ENCODE peak calls at places on chromosomes 11 and 22, in seven cellular contexts. L is HFFc6, I is OCI-LY7, P is ovary, Y is GM10248, T is mammary epithelial cell, J is neural progenitor cell. W is an unnamed sample.
A peak's percentile ranks its signal among the peaks of the same experiment; 100 is the strongest.

GRCh38 chr11:62433141-62433543 is 14.3 kb downstream of the SCGB1A1 start:
- DNase-seq in T (no peak), I (no peak), L (no peak), Y (no peak), P (no peak), J (no peak), W (no peak)

GRCh38 chr11:86138958-86139357 is 70.1 kb upstream of the PICALM start:
- DNase-seq in T (peak; percentile 26), J (no peak), Y (peak; percentile 52), P (no peak), L (no peak), I (peak; percentile 10), W (no peak)

GRCh38 chr22:23800297-23801237 is 13.8 kb downstream of the SMARCB1 start:
- DNase-seq in T (no peak), J (no peak), I (peak; percentile 97), L (no peak), P (no peak), Y (peak; percentile 82), W (no peak)

GRCh38 chr22:49073873-49074417 is 753.7 kb downstream of the BRD1 start:
- DNase-seq in P (no peak), T (no peak), Y (no peak), I (no peak), L (no peak), J (no peak), W (no peak)

GRCh38 chr11:33533668-33534067 is 167.0 kb downstream of the C11orf91 start:
- DNase-seq in J (no peak), P (no peak), I (no peak), Y (no peak), L (no peak), T (peak; percentile 47), W (no peak)

GRCh38 chr11:129699711-129700304 is 115.8 kb upstream of the TMEM45B start:
- DNase-seq in J (no peak), L (no peak), I (no peak), T (peak; percentile 21), P (no peak), Y (no peak), W (no peak)

GRCh38 chr11:64869571-64870175 is 8.7 kb downstream of the EHD1 start:
- DNase-seq in T (no peak), P (no peak), Y (no peak), L (no peak), J (peak; percentile 53), I (no peak), W (no peak)

GRCh38 chr22:33576205-33576604 is 344.1 kb downstream of the LARGE1 start:
- DNase-seq in I (peak; percentile 75), J (no peak), Y (no peak), L (no peak), T (no peak), P (no peak), W (no peak)

GRCh38 chr11:10511046-10511711 is 29.8 kb downstream of the RNF141 start:
- DNase-seq in Y (no peak), I (no peak), J (peak; percentile 84), L (no peak), T (no peak), P (no peak), W (no peak)

GRCh38 chr11:16097543-16097942 is 258.8 kb downstream of the SOX6 start:
- DNase-seq in L (no peak), P (no peak), T (peak; percentile 90), Y (no peak), J (peak; percentile 64), I (no peak), W (no peak)

GRCh38 chr11:126990716-126991480 is 9.7 kb downstream of the KIRREL3 start:
- DNase-seq in I (no peak), J (no peak), T (no peak), P (no peak), L (peak; percentile 47), Y (no peak), W (no peak)

GRCh38 chr11:64559351-64560138 is 31.5 kb upstream of the SLC22A12 start:
- DNase-seq in L (no peak), P (no peak), J (no peak), I (no peak), Y (no peak), T (no peak), W (no peak)

GRCh38 chr11:7904910-7905309 is 26.2 kb downstream of the OR10A6 start:
- DNase-seq in I (no peak), P (no peak), T (peak; percentile 47), L (peak; percentile 67), Y (no peak), J (peak; percentile 33), W (no peak)

GRCh38 chr11:65945941-65946558 is 770 bp downstream of the TSGA10IP start:
- DNase-seq in T (no peak), P (no peak), J (no peak), L (no peak), I (no peak), Y (no peak), W (no peak)

GRCh38 chr11:117179048-117179999 is 781 bp downstream of the SIDT2 start:
- DNase-seq in T (peak; percentile 17), Y (peak; percentile 61), J (peak; percentile 34), I (peak; percentile 58), L (no peak), P (no peak), W (no peak)

GRCh38 chr11:4184163-4184916 is 89.7 kb downstream of the RRM1 start:
- DNase-seq in I (no peak), L (no peak), J (no peak), P (no peak), T (no peak), Y (no peak), W (no peak)

GRCh38 chr11:70799386-70799785 is 401.1 kb downstream of the CTTN start:
- DNase-seq in L (peak; percentile 19), J (no peak), I (no peak), P (no peak), Y (no peak), T (no peak), W (no peak)

GRCh38 chr11:70802185-70802584 is 403.9 kb downstream of the CTTN start:
- DNase-seq in P (no peak), I (no peak), L (no peak), J (no peak), T (no peak), Y (no peak), W (no peak)

GRCh38 chr11:70798296-70798695 is 400.0 kb downstream of the CTTN start:
- DNase-seq in T (no peak), P (no peak), J (no peak), I (no peak), Y (no peak), L (no peak), W (no peak)

GRCh38 chr11:70790671-70791300 is 392.5 kb downstream of the CTTN start:
- DNase-seq in P (no peak), J (peak; percentile 38), Y (no peak), T (no peak), L (no peak), I (no peak), W (no peak)

DNA sequence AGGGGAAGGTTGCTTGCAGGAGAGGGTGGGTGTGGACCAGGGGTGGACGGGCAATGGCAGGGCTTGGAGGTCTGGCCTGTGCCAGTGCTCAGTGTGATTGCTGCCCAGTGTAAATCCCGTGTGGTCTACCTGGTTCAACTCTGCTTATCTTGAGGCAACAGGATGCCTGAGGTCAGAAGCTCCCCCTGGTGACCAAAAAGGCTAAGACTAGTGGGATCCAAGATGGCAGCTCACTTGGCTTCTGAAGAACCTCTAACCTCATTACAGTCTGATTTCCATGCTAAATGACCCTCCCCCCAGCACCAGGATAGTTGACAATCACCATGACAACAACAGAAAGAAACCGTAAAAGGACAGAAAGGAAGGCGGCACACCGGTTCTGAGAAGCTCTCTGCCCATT is 398.3 kb downstream of the CTTN start:
- DNase-seq in Y (no peak), P (no peak), L (no peak), J (peak; percentile 16), T (no peak), I (no peak), W (no peak)
- TF ChIP-seq CTCF in Y (no peak), P (no peak), L (peak; percentile 34), J (peak; percentile 34), T (peak; percentile 15), I (peak; percentile 47), W (peak; percentile 6)

DNA sequence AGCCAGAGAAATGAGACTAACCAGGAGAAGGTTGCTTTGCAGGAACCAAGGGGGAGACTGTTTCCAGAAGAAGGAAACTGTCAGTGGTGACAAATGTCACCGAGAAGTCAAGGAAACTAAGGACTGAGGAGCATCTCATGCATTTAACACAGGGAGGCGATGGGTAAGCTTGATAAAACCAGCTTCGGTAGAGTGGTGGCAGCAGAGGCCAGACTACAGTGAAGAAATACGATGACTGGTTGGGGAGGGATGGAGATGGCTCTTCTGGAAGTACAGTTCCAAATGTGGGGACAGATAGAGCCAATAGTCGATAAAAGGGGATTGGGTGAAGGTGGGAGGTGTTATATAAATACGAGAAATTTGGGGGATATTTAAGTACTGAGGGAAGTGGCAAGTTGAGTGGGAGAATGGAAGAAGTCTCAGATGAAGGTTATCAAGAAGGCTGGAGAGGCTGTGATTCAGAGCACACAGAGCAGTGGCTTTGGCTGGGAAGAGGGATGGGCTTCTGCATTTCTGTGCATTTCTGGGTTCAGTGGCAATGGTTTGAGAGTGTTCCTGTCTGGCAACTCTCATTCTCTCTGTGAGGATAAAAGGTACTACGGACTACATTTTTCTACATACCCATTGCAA is 29.2 kb downstream of the SC5D start:
- DNase-seq in I (peak; percentile 83), Y (no peak), L (peak; percentile 16), J (peak; percentile 61), P (no peak), T (peak; percentile 16), W (no peak)
- TF ChIP-seq CTCF in I (peak; percentile 95), Y (peak; percentile 77), L (peak; percentile 57), J (peak; percentile 58), P (peak; percentile 20), T (peak; percentile 61), W (peak; percentile 14)

GRCh38 chr11:72807021-72807693 is 7.1 kb upstream of the ATG16L2 start:
- DNase-seq in T (no peak), P (no peak), Y (no peak), J (peak; percentile 0), L (no peak), I (no peak), W (no peak)

GRCh38 chr11:72808415-72808814 is 5.8 kb upstream of the ATG16L2 start:
- DNase-seq in Y (no peak), J (peak; percentile 0), T (no peak), P (no peak), L (no peak), I (no peak), W (no peak)

GRCh38 chr11:72807789-72808188 is 6.4 kb upstream of the ATG16L2 start:
- DNase-seq in J (peak; percentile 0), L (no peak), T (no peak), Y (no peak), I (no peak), P (no peak), W (no peak)

GRCh38 chr11:72802822-72803221 is 9.0 kb upstream of the STARD10 start:
- DNase-seq in P (no peak), Y (no peak), J (no peak), T (no peak), L (no peak), I (no peak), W (no peak)

GRCh38 chr11:72805214-72805613 is 9.0 kb upstream of the ATG16L2 start:
- DNase-seq in T (no peak), L (no peak), J (no peak), P (no peak), I (no peak), Y (no peak), W (no peak)
- TF ChIP-seq CTCF in T (no peak), L (no peak), J (no peak), P (no peak), I (no peak), Y (no peak), W (no peak)

GRCh38 chr11:121471167-121471566 is 18.4 kb upstream of the SORL1-AS1 start:
- DNase-seq in I (no peak), J (no peak), P (no peak), L (no peak), T (no peak), Y (no peak), W (no peak)
- TF ChIP-seq CTCF in I (no peak), J (no peak), P (no peak), L (no peak), T (no peak), Y (no peak), W (no peak)

GRCh38 chr11:45815747-45816146 is 10.8 kb downstream of the SLC35C1 start:
- DNase-seq in I (no peak), Y (no peak), J (no peak), T (peak; percentile 21), P (no peak), L (peak; percentile 60), W (no peak)
- TF ChIP-seq CTCF in I (no peak), Y (no peak), J (no peak), T (no peak), P (no peak), L (peak; percentile 17), W (no peak)